ENCODE peak calls at places on chromosomes 1 and 21, in four cellular contexts. One of them, this sample, is unnamed. For H3K9me3, the result is how much of the 10 kb centered on the place peaks cover.

GRCh38 chr1:31705080-31705866 is 1.5 kb upstream of the COL16A1 start:
- DNase-seq in CD8-positive, alpha-beta T cell: peak
- DNase-seq in MM.1S: peak
- DNase-seq in psoas muscle: peak
- DNase-seq in this sample: peak

GRCh38 chr21:42238185-42238934 is 19.4 kb downstream of the ABCG1 start:
- DNase-seq in CD8-positive, alpha-beta T cell: no peak
- DNase-seq in MM.1S: no peak
- DNase-seq in psoas muscle: peak
- DNase-seq in this sample: no peak

GRCh38 chr1:160446945-160447600 is 46.7 kb downstream of the VANGL2 start:
- DNase-seq in CD8-positive, alpha-beta T cell: no peak
- DNase-seq in MM.1S: no peak
- DNase-seq in psoas muscle: no peak
- DNase-seq in this sample: no peak

GRCh38 chr1:88433556-88433955 is 250.5 kb upstream of the PKN2 start:
- DNase-seq in CD8-positive, alpha-beta T cell: no peak
- DNase-seq in MM.1S: no peak
- DNase-seq in psoas muscle: no peak
- DNase-seq in this sample: no peak

GRCh38 chr1:84031928-84032327 is 33.0 kb upstream of the TTLL7 start:
- DNase-seq in CD8-positive, alpha-beta T cell: no peak
- DNase-seq in MM.1S: no peak
- DNase-seq in psoas muscle: no peak
- DNase-seq in this sample: no peak

GRCh38 chr1:78006491-78006890 is 1.8 kb downstream of the DNAJB4 start:
- DNase-seq in CD8-positive, alpha-beta T cell: no peak
- DNase-seq in MM.1S: no peak
- DNase-seq in psoas muscle: no peak
- DNase-seq in this sample: no peak

GRCh38 chr1:12230549-12231275 is 882 bp downstream of the VPS13D start:
- DNase-seq in CD8-positive, alpha-beta T cell: no peak
- DNase-seq in MM.1S: no peak
- DNase-seq in psoas muscle: peak
- DNase-seq in this sample: no peak

GRCh38 chr21:34962586-34963222 is 86.4 kb downstream of the RUNX1 start:
- DNase-seq in CD8-positive, alpha-beta T cell: no peak
- DNase-seq in MM.1S: no peak
- DNase-seq in psoas muscle: no peak
- DNase-seq in this sample: no peak

GRCh38 chr1:111157425-111157824 is 17.4 kb downstream of the CEPT1 start:
- DNase-seq in CD8-positive, alpha-beta T cell: no peak
- DNase-seq in MM.1S: no peak
- DNase-seq in psoas muscle: no peak
- DNase-seq in this sample: no peak

GRCh38 chr21:44703731-44704635 is 7.0 kb downstream of the KRTAP10-12 start:
- DNase-seq in CD8-positive, alpha-beta T cell: peak
- DNase-seq in MM.1S: no peak
- DNase-seq in psoas muscle: peak
- DNase-seq in this sample: no peak

GRCh38 chr1:167666416-167666815 is 36.4 kb downstream of the RCSD1 start:
- DNase-seq in CD8-positive, alpha-beta T cell: no peak
- DNase-seq in MM.1S: no peak
- DNase-seq in psoas muscle: no peak
- DNase-seq in this sample: no peak

DNA sequence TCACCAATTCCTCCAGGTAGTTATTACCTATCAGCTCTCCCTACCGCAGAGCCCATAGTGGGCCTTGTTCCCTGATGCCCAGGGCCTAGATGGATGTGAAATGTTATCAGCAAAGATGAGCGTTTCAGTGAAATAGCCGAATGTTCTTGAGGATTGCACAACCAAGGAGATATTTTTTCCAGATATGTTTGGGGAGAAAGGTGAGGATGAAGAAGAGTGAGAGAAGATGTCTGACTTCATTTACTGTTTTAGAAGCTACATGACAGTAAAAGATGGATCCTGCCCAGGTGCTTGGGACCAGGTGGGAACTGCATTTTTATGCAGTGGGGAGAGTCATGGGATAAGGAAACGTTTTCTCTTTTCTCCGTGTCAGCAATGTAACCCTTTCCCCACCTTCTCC is 231.7 kb upstream of the C1orf174 start:
- DNase-seq in CD8-positive, alpha-beta T cell: no peak
- DNase-seq in MM.1S: no peak
- DNase-seq in psoas muscle: no peak
- DNase-seq in this sample: no peak
- H3K9me3 ChIP-seq in CD8-positive, alpha-beta T cell: under half
- H3K9me3 ChIP-seq in MM.1S: under half
- H3K9me3 ChIP-seq in psoas muscle: under half
- H3K9me3 ChIP-seq in this sample: under half

GRCh38 chr1:6802454-6802853 is 17.2 kb downstream of the CAMTA1 start:
- DNase-seq in CD8-positive, alpha-beta T cell: no peak
- DNase-seq in MM.1S: no peak
- DNase-seq in psoas muscle: no peak
- DNase-seq in this sample: no peak

GRCh38 chr1:6801199-6801598 is 15.9 kb downstream of the CAMTA1 start:
- DNase-seq in CD8-positive, alpha-beta T cell: no peak
- DNase-seq in MM.1S: no peak
- DNase-seq in psoas muscle: no peak
- DNase-seq in this sample: no peak

GRCh38 chr1:6799499-6799898 is 14.2 kb downstream of the CAMTA1 start:
- DNase-seq in CD8-positive, alpha-beta T cell: no peak
- DNase-seq in MM.1S: no peak
- DNase-seq in psoas muscle: no peak
- DNase-seq in this sample: no peak

GRCh38 chr1:6801998-6802397 is 16.7 kb downstream of the CAMTA1 start:
- DNase-seq in CD8-positive, alpha-beta T cell: no peak
- DNase-seq in MM.1S: no peak
- DNase-seq in psoas muscle: no peak
- DNase-seq in this sample: no peak

GRCh38 chr1:6800728-6801127 is 15.5 kb downstream of the CAMTA1 start:
- DNase-seq in CD8-positive, alpha-beta T cell: no peak
- DNase-seq in MM.1S: no peak
- DNase-seq in psoas muscle: no peak
- DNase-seq in this sample: no peak
- H3K4me3 ChIP-seq in CD8-positive, alpha-beta T cell: no peak
- H3K4me3 ChIP-seq in MM.1S: no peak
- H3K4me3 ChIP-seq in psoas muscle: no peak
- H3K4me3 ChIP-seq in this sample: no peak

DNA sequence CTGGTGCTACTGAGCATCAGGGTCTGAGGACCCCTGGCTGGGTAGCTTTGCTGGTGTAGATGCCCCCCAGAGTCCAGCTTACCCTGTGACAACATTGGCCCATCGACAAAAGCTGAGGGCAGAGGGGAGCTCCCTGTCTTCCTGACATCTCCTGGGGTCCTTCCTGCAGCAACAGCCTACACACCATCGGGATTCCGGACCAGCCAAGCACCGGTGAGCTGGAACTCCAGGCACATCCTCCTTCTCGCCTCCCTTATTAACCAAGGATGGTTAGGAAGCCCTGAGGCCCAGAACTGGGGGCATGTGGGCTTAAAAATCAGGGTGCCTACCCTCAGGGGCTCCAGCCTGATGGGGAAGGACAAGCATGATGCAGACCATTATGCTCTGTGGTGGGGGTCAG is 658.0 kb downstream of the PTPRU start:
- DNase-seq in CD8-positive, alpha-beta T cell: no peak
- DNase-seq in MM.1S: no peak
- DNase-seq in psoas muscle: no peak
- DNase-seq in this sample: no peak
- TF ChIP-seq CTCF in CD8-positive, alpha-beta T cell: no peak
- TF ChIP-seq CTCF in MM.1S: no peak
- TF ChIP-seq CTCF in psoas muscle: no peak
- TF ChIP-seq CTCF in this sample: no peak

GRCh38 chr1:43760745-43761343 is 53.5 kb downstream of the ST3GAL3 start:
- DNase-seq in CD8-positive, alpha-beta T cell: no peak
- DNase-seq in MM.1S: no peak
- DNase-seq in psoas muscle: no peak
- DNase-seq in this sample: no peak
- H3K9me3 ChIP-seq in CD8-positive, alpha-beta T cell: under half
- H3K9me3 ChIP-seq in MM.1S: under half
- H3K9me3 ChIP-seq in psoas muscle: under half
- H3K9me3 ChIP-seq in this sample: under half

This sample was measured in tibial nerve.